ENCODE peak calls at places on chromosomes 1 and 21, in ten cellular contexts. R is stimulated activated CD4-positive, alpha-beta T cell treated with anti-CD3 and anti-CD28 coated beads, Interleukin-15, amount 100 ng/mL, for 1 hour; J is adrenal gland; O is small intestine; M is C1 segment of cervical spinal cord; Q is AG08396; F is globus pallidus; N is NCI-H1092 treated with DMSO at 0.1 percent for 48 hours; P is NCI-H460; B is DMS79 treated with DMSO at 0.1 percent for 48 hours. I is an unnamed sample.

GRCh38 chr1:221521686-221522085 is 220.2 kb downstream of the DUSP10 start:
- DNase-seq in M (no peak), F (no peak), O (no peak), N (no peak), P (no peak), Q (no peak), R (no peak), B (no peak), J (no peak), I (no peak)

GRCh38 chr1:179816196-179816960 is 61.2 kb downstream of the TOR1AIP2 start:
- DNase-seq in F (no peak), N (peak; percentile 33), R (no peak), J (no peak), P (no peak), O (no peak), Q (no peak), M (no peak), B (peak; percentile 39), I (no peak)

GRCh38 chr1:161440312-161440894 is 64.9 kb upstream of the FCGR2A start:
- DNase-seq in O (peak; percentile 46), B (no peak), F (peak; percentile 48), R (peak; percentile 54), N (no peak), M (no peak), Q (peak; percentile 82), P (peak; percentile 80), J (peak; percentile 31), I (peak; percentile 46)

GRCh38 chr1:35763211-35763610 is 6.6 kb downstream of the CLSPN start:
- DNase-seq in F (no peak), Q (no peak), B (no peak), M (no peak), N (no peak), P (no peak), O (no peak), R (no peak), J (no peak), I (no peak)

GRCh38 chr1:156504062-156504813 is 3.7 kb upstream of the MEF2D start:
- DNase-seq in B (peak; percentile 7), Q (no peak), M (no peak), J (peak; percentile 25), O (peak; percentile 41), P (no peak), F (no peak), N (peak; percentile 30), R (no peak), I (peak; percentile 53)

GRCh38 chr1:12356004-12356890 is 126.4 kb downstream of the VPS13D start:
- DNase-seq in N (peak; percentile 87), M (no peak), O (no peak), R (no peak), B (no peak), F (no peak), J (no peak), Q (no peak), P (no peak), I (no peak)

GRCh38 chr21:39313042-39313456 is 383 bp downstream of the BRWD1 start:
- DNase-seq in F (no peak), B (peak; percentile 8), Q (peak; percentile 25), M (peak; percentile 67), R (no peak), O (no peak), P (no peak), J (no peak), N (peak; percentile 72), I (peak; percentile 84)

GRCh38 chr1:85681087-85681486 is 27.1 kb downstream of the ZNHIT6 start:
- DNase-seq in O (peak; percentile 17), R (no peak), M (peak; percentile 9), Q (peak; percentile 14), F (peak; percentile 71), N (no peak), P (no peak), J (no peak), B (no peak), I (no peak)

GRCh38 chr21:42582422-42583149 is 68.9 kb downstream of the SLC37A1 start:
- DNase-seq in R (no peak), N (no peak), O (no peak), F (no peak), P (no peak), J (peak; percentile 4), Q (no peak), B (no peak), M (no peak), I (no peak)

GRCh38 chr1:213996320-213997022 is 8.7 kb downstream of the PROX1 start:
- DNase-seq in F (peak; percentile 86), R (no peak), M (no peak), Q (no peak), B (no peak), O (no peak), J (peak; percentile 73), N (peak; percentile 96), P (no peak), I (no peak)

GRCh38 chr1:51927029-51927428 is 48.5 kb upstream of the NRDC start:
- DNase-seq in O (no peak), Q (no peak), N (no peak), B (no peak), R (no peak), F (no peak), J (no peak), M (no peak), P (no peak), I (no peak)

GRCh38 chr1:158146739-158147138 is 34.0 kb upstream of the CD1D start:
- DNase-seq in R (no peak), B (no peak), M (no peak), J (no peak), F (no peak), Q (no peak), N (no peak), O (no peak), P (no peak), I (no peak)

GRCh38 chr21:37412603-37413360 is 46.2 kb downstream of the DYRK1A start:
- DNase-seq in N (no peak), F (no peak), J (no peak), B (no peak), M (no peak), O (no peak), R (no peak), Q (peak; percentile 22), P (no peak), I (no peak)

GRCh38 chr1:16617101-16617727 is 3.9 kb upstream of the NBPF1 start:
- DNase-seq in N (no peak), R (no peak), J (peak; percentile 38), P (no peak), B (no peak), M (no peak), F (no peak), O (no peak), Q (no peak), I (peak; percentile 56)

GRCh38 chr1:7265771-7266371 is 480.6 kb downstream of the CAMTA1 start:
- DNase-seq in Q (peak; percentile 57), O (peak; percentile 96), R (no peak), F (no peak), N (peak; percentile 37), B (peak; percentile 94), M (no peak), P (peak; percentile 75), J (peak; percentile 50), I (peak; percentile 92)

GRCh38 chr1:61639937-61640336 is 85.0 kb downstream of the TM2D1 start:
- DNase-seq in F (no peak), R (no peak), N (peak; percentile 44), B (no peak), J (no peak), O (no peak), M (no peak), Q (no peak), P (no peak), I (no peak)